ENCODE peak calls at places on chromosomes 3 and 15, in four cellular contexts. H, S, U and D are unnamed samples.

GRCh38 chr3:129045675-129046036 is 14.9 kb upstream of the GP9 start:
- DNase-seq in H (peak; percentile 37), S (no peak), U (no peak), D (no peak)

GRCh38 chr3:7999363-7999762 is 502.3 kb upstream of the LMCD1 start:
- DNase-seq in H (no peak), S (no peak), U (no peak), D (no peak)

GRCh38 chr3:185362850-185363661 is at the start of gene MAP3K13:
- DNase-seq in H (no peak), S (peak; percentile 90), U (peak; percentile 87), D (peak; percentile 95)

GRCh38 chr15:70286110-70286806 is 188.5 kb upstream of the TLE3 start:
- DNase-seq in H (no peak), S (no peak), U (no peak), D (no peak)

GRCh38 chr3:105611304-105612192 is 244.8 kb downstream of the ALCAM start:
- DNase-seq in H (no peak), S (no peak), U (no peak), D (no peak)

GRCh38 chr3:100737334-100737733 is 28.0 kb downstream of the TFG start:
- DNase-seq in H (peak; percentile 4), S (no peak), U (no peak), D (no peak)

GRCh38 chr3:27458929-27459328 is 25.3 kb downstream of the SLC4A7 start:
- DNase-seq in H (no peak), S (no peak), U (no peak), D (no peak)

GRCh38 chr3:25830373-25831305 is 40.7 kb downstream of the OXSM start:
- DNase-seq in H (no peak), S (no peak), U (no peak), D (no peak)

GRCh38 chr3:59436164-59436958 is 386.5 kb upstream of the CFAP20DC start:
- DNase-seq in H (peak; percentile 47), S (no peak), U (no peak), D (no peak)

GRCh38 chr15:79091204-79091867 is 756 bp upstream of the RASGRF1 start:
- DNase-seq in H (no peak), S (no peak), U (no peak), D (no peak)

GRCh38 chr3:29275309-29275708 is 5.6 kb upstream of the RBMS3 start:
- DNase-seq in H (no peak), S (peak; percentile 50), U (no peak), D (peak; percentile 75)

GRCh38 chr3:13347390-13347966 is 72.6 kb downstream of the NUP210 start:
- DNase-seq in H (no peak), S (no peak), U (no peak), D (no peak)

GRCh38 chr3:121956363-121956762 is 62.2 kb downstream of the SLC15A2 start:
- DNase-seq in H (no peak), S (no peak), U (no peak), D (no peak)

GRCh38 chr3:12471228-12471627 is 13.1 kb upstream of the TSEN2 start:
- DNase-seq in H (no peak), S (no peak), U (no peak), D (no peak)

GRCh38 chr15:93985173-93985572 is 246.2 kb upstream of the MCTP2 start:
- DNase-seq in H (no peak), S (no peak), U (no peak), D (no peak)

GRCh38 chr3:182241196-182241776 is 529.6 kb downstream of the SOX2 start:
- DNase-seq in H (no peak), S (no peak), U (no peak), D (no peak)

GRCh38 chr3:97821413-97821809 is 400 bp upstream of the CRYBG3 start:
- DNase-seq in H (no peak), S (peak; percentile 59), U (no peak), D (no peak)

GRCh38 chr3:141367038-141367730 is 1.1 kb upstream of the ZBTB38 start:
- DNase-seq in H (no peak), S (no peak), U (peak; percentile 100), D (peak; percentile 100)

GRCh38 chr3:14145236-14145635 is 20.4 kb downstream of the TMEM43 start:
- DNase-seq in H (no peak), S (no peak), U (no peak), D (no peak)

GRCh38 chr3:105793040-105793439 is 75.8 kb downstream of the CBLB start:
- DNase-seq in H (no peak), S (no peak), U (no peak), D (no peak)

GRCh38 chr3:5448816-5449215 is 261.3 kb downstream of the EDEM1 start:
- DNase-seq in H (no peak), S (no peak), U (no peak), D (no peak)

GRCh38 chr15:38128389-38128788 is 124.2 kb upstream of the SPRED1 start:
- DNase-seq in H (no peak), S (peak; percentile 17), U (no peak), D (no peak)

GRCh38 chr15:57319919-57320542 is 56.3 kb upstream of the CGNL1 start:
- DNase-seq in H (no peak), S (no peak), U (no peak), D (no peak)

GRCh38 chr3:32438596-32439344 is 47.1 kb downstream of the CMTM7 start:
- DNase-seq in H (no peak), S (no peak), U (no peak), D (no peak)

GRCh38 chr3:66403268-66403990 is 97.4 kb downstream of the LRIG1 start:
- DNase-seq in H (no peak), S (peak; percentile 17), U (no peak), D (no peak)

GRCh38 chr3:128385080-128385832 is 81.4 kb downstream of the DNAJB8 start:
- DNase-seq in H (no peak), S (peak; percentile 92), U (no peak), D (peak; percentile 38)

GRCh38 chr3:69433938-69434263 is 48.0 kb upstream of the FRMD4B start:
- DNase-seq in H (no peak), S (no peak), U (no peak), D (no peak)

GRCh38 chr3:86921981-86922680 is 68.8 kb downstream of the VGLL3 start:
- DNase-seq in H (no peak), S (no peak), U (no peak), D (no peak)
- H3K4me3 ChIP-seq in H (no peak overlapping the region), S (no peak overlapping the region), U (no peak overlapping the region), D (no peak overlapping the region)

GRCh38 chr15:81296673-81297072 is 27.3 kb downstream of the STARD5 start:
- DNase-seq in H (peak; percentile 74), S (peak; percentile 74), U (no peak), D (no peak)
- H3K4me3 ChIP-seq in H (peak overlapping the region; percentile 74), S (peak overlapping the region; percentile 36), U (no peak overlapping the region), D (no peak overlapping the region)

DNA sequence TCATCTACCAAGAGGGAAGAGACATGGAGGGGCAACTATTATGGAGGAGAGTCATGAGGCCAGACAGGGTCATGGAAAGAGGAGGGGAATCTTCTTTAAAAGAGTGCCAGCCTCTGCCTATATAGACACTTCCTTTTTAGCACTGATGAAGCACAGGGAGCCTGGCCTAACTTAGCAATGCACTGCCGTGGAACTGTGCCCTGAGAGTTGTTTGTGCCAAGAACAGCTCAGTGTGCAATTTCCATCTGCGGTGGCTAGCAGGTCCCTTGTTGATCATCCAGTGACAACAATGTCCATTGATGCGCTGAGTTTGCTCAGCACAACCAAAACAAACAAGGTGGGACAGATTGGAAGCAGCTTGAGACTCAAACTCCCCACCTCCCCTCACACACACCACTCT is 316.7 kb upstream of the UBE2E2 start:
- DNase-seq in H (no peak), S (peak; percentile 54), U (no peak), D (no peak)
- H3K4me3 ChIP-seq in H (no peak overlapping the region), S (no peak overlapping the region), U (no peak overlapping the region), D (no peak overlapping the region)

DNA sequence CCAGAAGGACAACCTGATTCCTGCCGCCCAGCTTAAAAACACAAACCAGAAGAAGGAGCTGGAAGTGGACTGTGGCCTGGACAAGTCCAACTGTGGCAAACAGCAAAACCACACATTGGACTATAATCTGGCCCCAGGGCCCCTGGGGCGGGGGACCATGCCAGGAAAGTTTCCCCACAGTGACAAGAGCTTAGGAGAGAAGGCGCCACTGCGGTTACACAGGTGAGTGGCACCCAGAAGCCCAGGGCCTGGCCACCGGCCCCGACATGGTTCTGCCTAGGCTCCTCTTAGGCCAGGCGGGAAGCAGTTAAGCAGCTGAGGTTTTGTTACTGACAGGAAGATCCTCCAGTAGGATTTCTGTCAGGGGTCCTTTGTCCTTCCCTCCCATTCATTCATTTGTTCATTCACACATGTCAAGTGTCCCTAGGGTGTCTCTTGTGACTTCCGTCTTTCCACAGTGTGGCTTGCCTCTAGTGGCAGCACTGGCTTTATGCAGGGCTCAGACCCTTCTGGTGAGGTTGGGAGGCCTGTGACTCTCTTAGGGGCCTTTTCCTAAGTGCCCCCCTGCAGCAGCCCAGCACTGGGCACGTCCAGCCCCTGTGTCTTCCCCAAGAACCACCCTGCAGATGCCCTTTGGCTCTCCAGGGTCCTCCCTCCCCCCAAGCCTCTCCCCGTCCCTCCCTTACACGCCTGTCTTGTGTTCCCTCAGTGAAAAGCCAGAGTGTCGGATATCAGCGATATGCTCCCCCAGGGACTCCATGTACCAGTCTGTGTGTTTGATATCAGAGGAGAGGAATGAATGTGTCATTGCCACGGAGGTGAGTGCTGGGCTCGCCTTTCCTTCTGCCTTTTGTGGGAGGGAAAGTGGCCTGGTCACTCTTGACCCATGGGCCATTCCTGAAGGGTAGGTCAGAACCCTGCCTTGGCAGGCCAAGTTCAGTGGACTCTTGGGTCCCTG is 7.8 kb downstream of the DLL4 start:
- DNase-seq in H (no peak), S (peak; percentile 36), U (no peak), D (no peak)
- H3K4me3 ChIP-seq in H (no peak overlapping the region), S (peak overlapping the region; percentile 85), U (no peak overlapping the region), D (no peak overlapping the region)

DNA sequence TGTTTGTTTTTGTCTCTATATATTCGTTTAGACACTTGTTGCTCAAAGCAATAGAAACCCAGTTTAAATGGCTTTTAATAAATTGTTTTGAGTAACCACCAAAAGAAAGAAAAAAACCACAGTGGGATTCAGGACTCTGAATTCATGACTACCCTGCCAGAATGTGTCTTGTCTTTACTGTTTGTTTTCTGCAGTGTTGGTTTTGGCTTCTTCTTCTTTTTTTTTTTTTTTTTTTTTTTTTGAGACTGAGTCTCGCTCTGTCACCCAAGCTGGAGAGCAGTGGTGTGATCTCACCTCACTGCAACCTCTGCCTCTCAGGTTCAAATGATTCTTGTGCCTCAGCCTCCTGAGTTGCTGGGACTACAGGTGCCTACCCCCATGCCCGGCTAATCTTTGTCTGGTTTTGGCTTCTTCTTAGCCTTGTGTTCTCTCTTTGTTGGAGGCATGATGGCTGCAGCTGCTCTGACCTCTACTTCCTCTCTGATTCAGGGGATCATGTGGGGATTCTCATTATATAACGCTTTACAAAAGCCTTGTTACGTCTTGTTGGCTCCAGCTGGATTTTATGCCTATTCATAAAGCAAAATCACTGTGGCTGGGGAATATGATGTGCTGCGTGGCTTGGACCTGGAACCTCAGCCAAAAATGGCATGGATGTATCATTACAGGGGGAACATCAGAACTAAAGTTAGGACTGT is 54.0 kb downstream of the PLS1 start:
- DNase-seq in H (no peak), S (no peak), U (no peak), D (no peak)
- H3K4me3 ChIP-seq in H (no peak overlapping the region), S (no peak overlapping the region), U (no peak overlapping the region), D (no peak overlapping the region)

GRCh38 chr15:42640103-42640502 is 64.7 kb downstream of the STARD9 start:
- DNase-seq in H (no peak), S (no peak), U (no peak), D (no peak)
- H3K4me3 ChIP-seq in H (no peak overlapping the region), S (no peak overlapping the region), U (no peak overlapping the region), D (no peak overlapping the region)